ENCODE peak calls at places on chromosomes 13 and 19, in nine cellular contexts. One of them, this sample, is unnamed.

GRCh38 chr19:30752201-30752600 is 380.0 kb downstream of the ZNF536 start:
- DNase-seq in upper lobe of right lung: no peak
- DNase-seq in heart right ventricle: no peak
- DNase-seq in transverse colon: no peak
- DNase-seq in stomach: no peak
- DNase-seq in heart left ventricle: no peak
- DNase-seq in hepatocyte: no peak
- DNase-seq in kidney: no peak
- DNase-seq in OCI-LY7: no peak
- DNase-seq in this sample: no peak

GRCh38 chr19:28793391-28794168 is 419.4 kb downstream of the UQCRFS1 start:
- DNase-seq in upper lobe of right lung: no peak
- DNase-seq in heart right ventricle: no peak
- DNase-seq in transverse colon: no peak
- DNase-seq in stomach: no peak
- DNase-seq in heart left ventricle: peak
- DNase-seq in hepatocyte: peak
- DNase-seq in kidney: peak
- DNase-seq in OCI-LY7: no peak
- DNase-seq in this sample: no peak

GRCh38 chr19:8576273-8576993 is 809 bp downstream of the MYO1F start:
- DNase-seq in upper lobe of right lung: no peak
- DNase-seq in heart right ventricle: no peak
- DNase-seq in transverse colon: peak
- DNase-seq in stomach: no peak
- DNase-seq in heart left ventricle: no peak
- DNase-seq in hepatocyte: no peak
- DNase-seq in kidney: no peak
- DNase-seq in OCI-LY7: no peak
- DNase-seq in this sample: no peak

GRCh38 chr19:16141043-16141442 is 2.4 kb upstream of the HSH2D start:
- DNase-seq in upper lobe of right lung: no peak
- DNase-seq in heart right ventricle: no peak
- DNase-seq in transverse colon: peak
- DNase-seq in stomach: no peak
- DNase-seq in heart left ventricle: no peak
- DNase-seq in hepatocyte: no peak
- DNase-seq in kidney: no peak
- DNase-seq in OCI-LY7: peak
- DNase-seq in this sample: no peak

GRCh38 chr19:11519138-11519537 is 9.8 kb downstream of the ECSIT start:
- DNase-seq in upper lobe of right lung: no peak
- DNase-seq in heart right ventricle: no peak
- DNase-seq in transverse colon: no peak
- DNase-seq in stomach: no peak
- DNase-seq in heart left ventricle: no peak
- DNase-seq in hepatocyte: no peak
- DNase-seq in kidney: no peak
- DNase-seq in OCI-LY7: no peak
- DNase-seq in this sample: no peak

GRCh38 chr13:107373551-107373950 is 805.6 kb upstream of the ARGLU1 start:
- DNase-seq in upper lobe of right lung: no peak
- DNase-seq in heart right ventricle: no peak
- DNase-seq in transverse colon: no peak
- DNase-seq in stomach: no peak
- DNase-seq in heart left ventricle: no peak
- DNase-seq in hepatocyte: peak
- DNase-seq in kidney: no peak
- DNase-seq in OCI-LY7: no peak
- DNase-seq in this sample: no peak

GRCh38 chr19:12194827-12195500 is 32.1 kb downstream of the ZNF136 start:
- DNase-seq in upper lobe of right lung: peak
- DNase-seq in heart right ventricle: peak
- DNase-seq in transverse colon: peak
- DNase-seq in stomach: peak
- DNase-seq in heart left ventricle: peak
- DNase-seq in hepatocyte: no peak
- DNase-seq in kidney: peak
- DNase-seq in OCI-LY7: no peak
- DNase-seq in this sample: no peak

GRCh38 chr13:24923305-24923640 is 159.3 kb downstream of the RNF17 start:
- DNase-seq in upper lobe of right lung: no peak
- DNase-seq in heart right ventricle: peak
- DNase-seq in transverse colon: no peak
- DNase-seq in stomach: no peak
- DNase-seq in heart left ventricle: no peak
- DNase-seq in hepatocyte: peak
- DNase-seq in kidney: no peak
- DNase-seq in OCI-LY7: peak
- DNase-seq in this sample: peak

GRCh38 chr13:25871389-25872125 is 180.3 kb downstream of the SHISA2 start:
- DNase-seq in upper lobe of right lung: no peak
- DNase-seq in heart right ventricle: no peak
- DNase-seq in transverse colon: no peak
- DNase-seq in stomach: no peak
- DNase-seq in heart left ventricle: no peak
- DNase-seq in hepatocyte: no peak
- DNase-seq in kidney: no peak
- DNase-seq in OCI-LY7: no peak
- DNase-seq in this sample: no peak

GRCh38 chr19:35272122-35272715 is 3.5 kb downstream of the USF2 start:
- DNase-seq in upper lobe of right lung: no peak
- DNase-seq in heart right ventricle: no peak
- DNase-seq in transverse colon: no peak
- DNase-seq in stomach: no peak
- DNase-seq in heart left ventricle: peak
- DNase-seq in hepatocyte: no peak
- DNase-seq in kidney: peak
- DNase-seq in OCI-LY7: no peak
- DNase-seq in this sample: no peak

GRCh38 chr19:14073925-14074838 is 1.6 kb downstream of the MISP3 start:
- DNase-seq in upper lobe of right lung: peak
- DNase-seq in heart right ventricle: no peak
- DNase-seq in transverse colon: peak
- DNase-seq in stomach: peak
- DNase-seq in heart left ventricle: no peak
- DNase-seq in hepatocyte: peak
- DNase-seq in kidney: peak
- DNase-seq in OCI-LY7: peak
- DNase-seq in this sample: no peak

GRCh38 chr19:45558399-45558878 is 26.2 kb downstream of the OPA3 start:
- DNase-seq in upper lobe of right lung: no peak
- DNase-seq in heart right ventricle: peak
- DNase-seq in transverse colon: peak
- DNase-seq in stomach: peak
- DNase-seq in heart left ventricle: no peak
- DNase-seq in hepatocyte: peak
- DNase-seq in kidney: no peak
- DNase-seq in OCI-LY7: peak
- DNase-seq in this sample: no peak

GRCh38 chr13:42984691-42985090 is 7.3 kb downstream of the EPSTI1 start:
- DNase-seq in upper lobe of right lung: no peak
- DNase-seq in heart right ventricle: no peak
- DNase-seq in transverse colon: no peak
- DNase-seq in stomach: no peak
- DNase-seq in heart left ventricle: no peak
- DNase-seq in hepatocyte: no peak
- DNase-seq in kidney: no peak
- DNase-seq in OCI-LY7: no peak
- DNase-seq in this sample: no peak

DNA sequence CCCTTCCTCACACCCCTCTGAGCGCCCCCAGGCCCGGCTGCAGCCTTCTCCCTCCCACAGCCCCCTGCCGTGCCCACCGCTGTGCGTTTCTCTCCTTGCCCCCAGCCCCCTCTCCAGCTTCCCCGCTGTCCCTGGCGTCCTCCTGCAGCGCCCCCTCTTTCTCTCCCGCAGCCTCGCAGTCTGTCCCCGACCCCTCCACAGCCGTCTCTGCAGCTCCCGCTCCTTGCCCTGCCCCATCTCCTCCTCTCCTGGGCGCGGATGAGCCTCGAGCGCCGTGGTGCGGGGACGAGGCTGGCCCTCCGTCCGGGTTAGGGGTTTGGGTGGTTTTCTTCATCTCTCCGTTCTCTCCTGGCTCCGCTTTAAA is 1.1 kb downstream of the KMT5C start:
- DNase-seq in upper lobe of right lung: no peak
- DNase-seq in heart right ventricle: no peak
- DNase-seq in transverse colon: peak
- DNase-seq in stomach: no peak
- DNase-seq in heart left ventricle: no peak
- DNase-seq in hepatocyte: peak
- DNase-seq in kidney: no peak
- DNase-seq in OCI-LY7: no peak
- DNase-seq in this sample: no peak
- TF ChIP-seq CTCF in upper lobe of right lung: no peak
- TF ChIP-seq CTCF in heart right ventricle: no peak
- TF ChIP-seq CTCF in transverse colon: no peak
- TF ChIP-seq CTCF in stomach: no peak
- TF ChIP-seq CTCF in heart left ventricle: no peak
- TF ChIP-seq CTCF in hepatocyte: peak
- TF ChIP-seq CTCF in kidney: no peak
- TF ChIP-seq CTCF in OCI-LY7: peak
- TF ChIP-seq CTCF in this sample: peak

DNA sequence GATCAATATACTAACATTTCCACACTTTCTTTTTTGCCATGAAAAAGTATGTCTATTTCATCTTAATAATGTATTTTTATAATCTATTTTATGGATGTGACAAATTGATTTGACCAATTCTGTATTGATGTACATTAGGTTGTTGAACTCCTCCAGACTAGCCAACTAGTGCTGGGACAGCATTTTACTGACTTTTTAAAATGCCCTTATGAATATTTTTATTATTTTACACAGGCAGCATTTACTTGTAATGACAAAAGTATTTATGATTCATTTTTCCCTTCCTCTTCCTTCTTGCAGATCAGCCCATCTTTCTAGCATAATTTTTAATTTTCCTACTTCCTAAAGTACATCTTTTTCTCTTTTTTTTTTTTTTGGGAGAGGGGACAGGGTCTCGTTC is 918 bp upstream of the FUZ start:
- DNase-seq in upper lobe of right lung: no peak
- DNase-seq in heart right ventricle: no peak
- DNase-seq in transverse colon: no peak
- DNase-seq in stomach: no peak
- DNase-seq in heart left ventricle: no peak
- DNase-seq in hepatocyte: no peak
- DNase-seq in kidney: no peak
- DNase-seq in OCI-LY7: no peak
- DNase-seq in this sample: no peak
- H3K4me3 ChIP-seq in upper lobe of right lung: peak
- H3K4me3 ChIP-seq in heart right ventricle: peak
- H3K4me3 ChIP-seq in transverse colon: no peak
- H3K4me3 ChIP-seq in stomach: no peak
- H3K4me3 ChIP-seq in heart left ventricle: no peak
- H3K4me3 ChIP-seq in hepatocyte: no peak
- H3K4me3 ChIP-seq in kidney: peak
- H3K4me3 ChIP-seq in OCI-LY7: peak
- H3K4me3 ChIP-seq in this sample: no peak

GRCh38 chr19:52786078-52786463 is 520 bp downstream of the ZNF600 start:
- DNase-seq in upper lobe of right lung: peak
- DNase-seq in heart right ventricle: no peak
- DNase-seq in transverse colon: peak
- DNase-seq in stomach: no peak
- DNase-seq in heart left ventricle: no peak
- DNase-seq in hepatocyte: peak
- DNase-seq in kidney: no peak
- DNase-seq in OCI-LY7: no peak
- DNase-seq in this sample: no peak

GRCh38 chr19:52785506-52785905 is 1.1 kb downstream of the ZNF600 start:
- DNase-seq in upper lobe of right lung: peak
- DNase-seq in heart right ventricle: no peak
- DNase-seq in transverse colon: no peak
- DNase-seq in stomach: no peak
- DNase-seq in heart left ventricle: no peak
- DNase-seq in hepatocyte: no peak
- DNase-seq in kidney: no peak
- DNase-seq in OCI-LY7: no peak
- DNase-seq in this sample: no peak

GRCh38 chr19:52789440-52789839 is 2.8 kb upstream of the ZNF600 start:
- DNase-seq in upper lobe of right lung: no peak
- DNase-seq in heart right ventricle: no peak
- DNase-seq in transverse colon: no peak
- DNase-seq in stomach: no peak
- DNase-seq in heart left ventricle: no peak
- DNase-seq in hepatocyte: no peak
- DNase-seq in kidney: no peak
- DNase-seq in OCI-LY7: no peak
- DNase-seq in this sample: no peak
- TF ChIP-seq CTCF in upper lobe of right lung: no peak
- TF ChIP-seq CTCF in heart right ventricle: no peak
- TF ChIP-seq CTCF in transverse colon: no peak
- TF ChIP-seq CTCF in stomach: no peak
- TF ChIP-seq CTCF in heart left ventricle: no peak
- TF ChIP-seq CTCF in hepatocyte: no peak
- TF ChIP-seq CTCF in kidney: no peak
- TF ChIP-seq CTCF in OCI-LY7: no peak
- TF ChIP-seq CTCF in this sample: no peak

DNA sequence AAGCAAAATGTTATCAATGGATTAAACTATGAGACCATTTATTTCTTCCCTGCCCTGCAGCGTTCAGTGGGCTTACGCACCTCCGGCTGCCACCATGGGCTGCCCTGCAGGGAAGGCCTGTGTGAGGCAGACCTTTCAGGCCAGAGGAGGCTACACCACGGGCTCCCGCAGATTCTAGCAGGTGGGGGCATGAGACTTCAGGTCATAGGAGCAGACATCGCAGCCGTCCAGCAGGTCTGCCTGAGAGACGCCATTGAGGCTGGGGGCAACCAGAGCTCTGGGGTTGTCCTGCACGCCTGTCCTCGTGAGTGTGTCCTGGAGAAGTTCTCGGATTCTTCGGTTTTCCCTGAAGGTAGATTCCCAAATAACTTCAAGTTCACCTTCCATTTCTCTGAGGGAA is 9.4 kb upstream of the SLC7A9 start:
- DNase-seq in upper lobe of right lung: peak
- DNase-seq in heart right ventricle: no peak
- DNase-seq in transverse colon: no peak
- DNase-seq in stomach: peak
- DNase-seq in heart left ventricle: no peak
- DNase-seq in hepatocyte: no peak
- DNase-seq in kidney: no peak
- DNase-seq in OCI-LY7: no peak
- DNase-seq in this sample: no peak
- H3K4me3 ChIP-seq in upper lobe of right lung: no peak
- H3K4me3 ChIP-seq in heart right ventricle: no peak
- H3K4me3 ChIP-seq in transverse colon: no peak
- H3K4me3 ChIP-seq in stomach: no peak
- H3K4me3 ChIP-seq in heart left ventricle: no peak
- H3K4me3 ChIP-seq in hepatocyte: no peak
- H3K4me3 ChIP-seq in kidney: no peak
- H3K4me3 ChIP-seq in OCI-LY7: no peak
- H3K4me3 ChIP-seq in this sample: no peak

GRCh38 chr19:19663292-19664120 is at the start of gene ATP13A1:
- DNase-seq in upper lobe of right lung: peak
- DNase-seq in heart right ventricle: peak
- DNase-seq in transverse colon: peak
- DNase-seq in stomach: peak
- DNase-seq in heart left ventricle: peak
- DNase-seq in hepatocyte: peak
- DNase-seq in kidney: peak
- DNase-seq in OCI-LY7: peak
- DNase-seq in this sample: peak
- TF ChIP-seq CTCF in upper lobe of right lung: peak
- TF ChIP-seq CTCF in heart right ventricle: no peak
- TF ChIP-seq CTCF in transverse colon: no peak
- TF ChIP-seq CTCF in stomach: no peak
- TF ChIP-seq CTCF in heart left ventricle: peak
- TF ChIP-seq CTCF in hepatocyte: no peak
- TF ChIP-seq CTCF in kidney: no peak
- TF ChIP-seq CTCF in OCI-LY7: peak
- TF ChIP-seq CTCF in this sample: peak